ENCODE peak calls at places on chromosomes 2 and 18, in seven cellular contexts. One of them, this sample, is unnamed.

GRCh38 chr2:102736607-102737409 is 25.0 kb upstream of the TMEM182 start:
- DNase-seq in fibroblast of lung: peak
- DNase-seq in sigmoid colon: peak
- DNase-seq in heart left ventricle: peak
- DNase-seq in cardiac muscle cell: peak
- DNase-seq in mammary epithelial cell: peak
- DNase-seq in HCT116: peak
- DNase-seq in this sample: peak

GRCh38 chr2:32711219-32711618 is 83.4 kb downstream of the TTC27 start:
- DNase-seq in cardiac muscle cell: peak
- DNase-seq in mammary epithelial cell: peak
- DNase-seq in fibroblast of lung: peak
- DNase-seq in heart left ventricle: no peak
- DNase-seq in sigmoid colon: no peak
- DNase-seq in HCT116: no peak
- DNase-seq in this sample: no peak

GRCh38 chr2:101223814-101224231 is 28.9 kb upstream of the CNOT11 start:
- DNase-seq in fibroblast of lung: peak
- DNase-seq in cardiac muscle cell: no peak
- DNase-seq in sigmoid colon: no peak
- DNase-seq in heart left ventricle: no peak
- DNase-seq in mammary epithelial cell: no peak
- DNase-seq in HCT116: no peak
- DNase-seq in this sample: no peak

GRCh38 chr2:120660771-120661459 is 74.8 kb upstream of the GLI2 start:
- DNase-seq in mammary epithelial cell: no peak
- DNase-seq in heart left ventricle: no peak
- DNase-seq in HCT116: no peak
- DNase-seq in fibroblast of lung: no peak
- DNase-seq in cardiac muscle cell: peak
- DNase-seq in sigmoid colon: no peak
- DNase-seq in this sample: no peak

GRCh38 chr2:81650048-81650971 is 1345.8 kb upstream of the LRRTM1 start:
- DNase-seq in HCT116: peak
- DNase-seq in fibroblast of lung: peak
- DNase-seq in cardiac muscle cell: peak
- DNase-seq in sigmoid colon: no peak
- DNase-seq in mammary epithelial cell: peak
- DNase-seq in heart left ventricle: no peak
- DNase-seq in this sample: no peak

GRCh38 chr18:41881285-41881684 is 73.7 kb upstream of the PIK3C3 start:
- DNase-seq in sigmoid colon: no peak
- DNase-seq in fibroblast of lung: peak
- DNase-seq in cardiac muscle cell: no peak
- DNase-seq in mammary epithelial cell: peak
- DNase-seq in HCT116: no peak
- DNase-seq in heart left ventricle: no peak
- DNase-seq in this sample: no peak

GRCh38 chr18:36378194-36378593 is 80.7 kb downstream of the FHOD3 start:
- DNase-seq in fibroblast of lung: peak
- DNase-seq in heart left ventricle: no peak
- DNase-seq in mammary epithelial cell: no peak
- DNase-seq in cardiac muscle cell: no peak
- DNase-seq in HCT116: no peak
- DNase-seq in sigmoid colon: no peak
- DNase-seq in this sample: no peak

GRCh38 chr2:207760453-207760852 is 9.3 kb downstream of the FZD5 start:
- DNase-seq in HCT116: no peak
- DNase-seq in cardiac muscle cell: no peak
- DNase-seq in heart left ventricle: no peak
- DNase-seq in sigmoid colon: no peak
- DNase-seq in fibroblast of lung: no peak
- DNase-seq in mammary epithelial cell: no peak
- DNase-seq in this sample: no peak

GRCh38 chr2:19801367-19802087 is 100.3 kb downstream of the TTC32 start:
- DNase-seq in fibroblast of lung: peak
- DNase-seq in heart left ventricle: peak
- DNase-seq in cardiac muscle cell: peak
- DNase-seq in mammary epithelial cell: peak
- DNase-seq in sigmoid colon: peak
- DNase-seq in HCT116: peak
- DNase-seq in this sample: peak

GRCh38 chr18:37577051-37577611 is 11.5 kb upstream of the CELF4 start:
- DNase-seq in sigmoid colon: no peak
- DNase-seq in HCT116: no peak
- DNase-seq in cardiac muscle cell: peak
- DNase-seq in mammary epithelial cell: no peak
- DNase-seq in fibroblast of lung: no peak
- DNase-seq in heart left ventricle: peak
- DNase-seq in this sample: no peak

GRCh38 chr2:235804676-235805075 is 310.8 kb downstream of the AGAP1 start:
- DNase-seq in mammary epithelial cell: no peak
- DNase-seq in HCT116: no peak
- DNase-seq in fibroblast of lung: no peak
- DNase-seq in sigmoid colon: no peak
- DNase-seq in heart left ventricle: no peak
- DNase-seq in cardiac muscle cell: no peak
- DNase-seq in this sample: no peak

GRCh38 chr18:26548144-26549102 is at the start of gene KCTD1:
- DNase-seq in fibroblast of lung: peak
- DNase-seq in HCT116: peak
- DNase-seq in mammary epithelial cell: peak
- DNase-seq in heart left ventricle: peak
- DNase-seq in sigmoid colon: peak
- DNase-seq in cardiac muscle cell: peak
- DNase-seq in this sample: peak

GRCh38 chr2:189402932-189403331 is 38.3 kb upstream of the WDR75 start:
- DNase-seq in cardiac muscle cell: peak
- DNase-seq in HCT116: no peak
- DNase-seq in sigmoid colon: no peak
- DNase-seq in mammary epithelial cell: peak
- DNase-seq in heart left ventricle: no peak
- DNase-seq in fibroblast of lung: peak
- DNase-seq in this sample: no peak

GRCh38 chr18:35707674-35708073 is 126.1 kb downstream of the GALNT1 start:
- DNase-seq in mammary epithelial cell: no peak
- DNase-seq in fibroblast of lung: peak
- DNase-seq in sigmoid colon: no peak
- DNase-seq in heart left ventricle: peak
- DNase-seq in cardiac muscle cell: no peak
- DNase-seq in HCT116: no peak
- DNase-seq in this sample: no peak

GRCh38 chr2:241018051-241018891 is 19.9 kb downstream of the SNED1 start:
- DNase-seq in HCT116: no peak
- DNase-seq in sigmoid colon: peak
- DNase-seq in fibroblast of lung: peak
- DNase-seq in cardiac muscle cell: no peak
- DNase-seq in heart left ventricle: peak
- DNase-seq in mammary epithelial cell: peak
- DNase-seq in this sample: peak

GRCh38 chr2:173999724-174000123 is 34.6 kb upstream of the SP3 start:
- DNase-seq in HCT116: no peak
- DNase-seq in cardiac muscle cell: no peak
- DNase-seq in mammary epithelial cell: no peak
- DNase-seq in fibroblast of lung: no peak
- DNase-seq in heart left ventricle: no peak
- DNase-seq in sigmoid colon: no peak
- DNase-seq in this sample: no peak

GRCh38 chr2:162261032-162261945 is 18.0 kb upstream of the FAP start:
- DNase-seq in sigmoid colon: peak
- DNase-seq in heart left ventricle: peak
- DNase-seq in cardiac muscle cell: peak
- DNase-seq in HCT116: no peak
- DNase-seq in mammary epithelial cell: peak
- DNase-seq in fibroblast of lung: peak
- DNase-seq in this sample: peak

GRCh38 chr18:51802589-51802988 is 537.4 kb upstream of the DCC start:
- DNase-seq in HCT116: no peak
- DNase-seq in cardiac muscle cell: no peak
- DNase-seq in heart left ventricle: no peak
- DNase-seq in sigmoid colon: no peak
- DNase-seq in mammary epithelial cell: no peak
- DNase-seq in fibroblast of lung: no peak
- DNase-seq in this sample: no peak

GRCh38 chr2:231370749-231371429 is 24.6 kb upstream of the B3GNT7 start:
- DNase-seq in fibroblast of lung: no peak
- DNase-seq in sigmoid colon: no peak
- DNase-seq in mammary epithelial cell: no peak
- DNase-seq in heart left ventricle: no peak
- DNase-seq in HCT116: no peak
- DNase-seq in cardiac muscle cell: no peak
- DNase-seq in this sample: no peak

GRCh38 chr18:79853993-79854364 is 56.2 kb downstream of the KCNG2 start:
- DNase-seq in heart left ventricle: no peak
- DNase-seq in fibroblast of lung: no peak
- DNase-seq in HCT116: no peak
- DNase-seq in mammary epithelial cell: no peak
- DNase-seq in sigmoid colon: no peak
- DNase-seq in cardiac muscle cell: no peak
- DNase-seq in this sample: peak

DNA sequence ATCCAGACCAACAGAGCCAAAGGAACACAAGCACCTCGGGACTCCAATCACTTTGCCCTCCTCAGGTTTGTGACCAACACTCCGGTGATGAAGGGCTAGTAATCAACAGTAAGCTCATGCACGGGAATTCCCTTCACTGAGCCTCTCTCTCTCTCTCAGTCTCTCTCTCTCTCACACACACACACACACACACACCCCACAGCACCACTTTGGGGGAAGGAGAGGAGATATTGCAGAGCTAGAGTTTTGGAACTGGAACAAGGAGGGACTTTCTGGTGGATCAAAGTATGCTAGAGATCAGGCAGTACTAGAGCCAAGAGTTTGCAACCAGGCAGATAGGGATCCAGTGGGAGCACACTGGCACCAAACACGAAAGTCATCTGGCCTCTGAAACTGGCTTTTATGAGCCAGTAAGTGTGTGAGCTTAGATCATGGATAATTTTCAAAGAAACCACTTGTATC is 98.7 kb downstream of the ANKRD44 start:
- DNase-seq in cardiac muscle cell: no peak
- DNase-seq in fibroblast of lung: no peak
- DNase-seq in sigmoid colon: no peak
- DNase-seq in heart left ventricle: no peak
- DNase-seq in mammary epithelial cell: no peak
- DNase-seq in HCT116: no peak
- DNase-seq in this sample: no peak
- H3K4me3 ChIP-seq in cardiac muscle cell: no peak
- H3K4me3 ChIP-seq in fibroblast of lung: no peak
- H3K4me3 ChIP-seq in sigmoid colon: no peak
- H3K4me3 ChIP-seq in heart left ventricle: no peak
- H3K4me3 ChIP-seq in mammary epithelial cell: no peak
- H3K4me3 ChIP-seq in HCT116: no peak
- H3K4me3 ChIP-seq in this sample: no peak

GRCh38 chr2:138922973-138923563 is 142.9 kb upstream of the NXPH2 start:
- DNase-seq in fibroblast of lung: peak
- DNase-seq in sigmoid colon: no peak
- DNase-seq in mammary epithelial cell: peak
- DNase-seq in heart left ventricle: no peak
- DNase-seq in cardiac muscle cell: peak
- DNase-seq in HCT116: peak
- DNase-seq in this sample: no peak
- TF ChIP-seq CTCF in fibroblast of lung: peak
- TF ChIP-seq CTCF in sigmoid colon: no peak
- TF ChIP-seq CTCF in mammary epithelial cell: peak
- TF ChIP-seq CTCF in heart left ventricle: no peak
- TF ChIP-seq CTCF in cardiac muscle cell: peak
- TF ChIP-seq CTCF in HCT116: peak
- TF ChIP-seq CTCF in this sample: no peak

GRCh38 chr2:183035298-183035953 is 2.8 kb downstream of the NCKAP1 start:
- DNase-seq in heart left ventricle: no peak
- DNase-seq in mammary epithelial cell: peak
- DNase-seq in cardiac muscle cell: peak
- DNase-seq in sigmoid colon: no peak
- DNase-seq in fibroblast of lung: peak
- DNase-seq in HCT116: no peak
- DNase-seq in this sample: no peak

GRCh38 chr2:183035954-183036669 is 2.1 kb downstream of the NCKAP1 start:
- DNase-seq in heart left ventricle: no peak
- DNase-seq in HCT116: no peak
- DNase-seq in mammary epithelial cell: no peak
- DNase-seq in cardiac muscle cell: no peak
- DNase-seq in sigmoid colon: no peak
- DNase-seq in fibroblast of lung: no peak
- DNase-seq in this sample: no peak

GRCh38 chr2:183037281-183037659 is 987 bp downstream of the NCKAP1 start:
- DNase-seq in cardiac muscle cell: peak
- DNase-seq in HCT116: peak
- DNase-seq in mammary epithelial cell: peak
- DNase-seq in heart left ventricle: no peak
- DNase-seq in sigmoid colon: no peak
- DNase-seq in fibroblast of lung: peak
- DNase-seq in this sample: no peak

GRCh38 chr2:183033951-183034350 is 4.3 kb downstream of the NCKAP1 start:
- DNase-seq in sigmoid colon: no peak
- DNase-seq in fibroblast of lung: no peak
- DNase-seq in mammary epithelial cell: no peak
- DNase-seq in HCT116: no peak
- DNase-seq in cardiac muscle cell: no peak
- DNase-seq in heart left ventricle: no peak
- DNase-seq in this sample: no peak

DNA sequence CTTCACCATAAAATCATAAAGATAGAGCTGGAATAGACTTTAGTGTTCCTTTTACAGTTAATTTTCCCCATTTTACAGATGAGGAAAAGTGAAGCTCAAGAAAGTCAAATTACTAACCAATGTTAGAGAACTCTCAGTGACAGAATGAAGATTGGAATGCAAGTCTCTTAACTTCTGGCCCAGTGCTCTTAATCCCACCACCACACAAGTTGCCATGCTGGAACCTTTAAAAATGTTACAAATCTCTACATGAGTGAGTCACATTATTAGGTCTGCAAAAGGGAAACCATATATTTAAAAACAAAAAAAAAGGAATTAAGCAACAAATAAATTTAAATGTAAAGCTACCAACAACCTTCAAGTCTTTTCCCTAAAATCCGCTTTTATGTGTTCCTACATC is 3.5 kb downstream of the NCKAP1 start:
- DNase-seq in mammary epithelial cell: no peak
- DNase-seq in fibroblast of lung: peak
- DNase-seq in sigmoid colon: no peak
- DNase-seq in cardiac muscle cell: peak
- DNase-seq in heart left ventricle: no peak
- DNase-seq in HCT116: no peak
- DNase-seq in this sample: no peak
- H3K4me3 ChIP-seq in mammary epithelial cell: peak
- H3K4me3 ChIP-seq in fibroblast of lung: peak
- H3K4me3 ChIP-seq in sigmoid colon: no peak
- H3K4me3 ChIP-seq in cardiac muscle cell: peak
- H3K4me3 ChIP-seq in heart left ventricle: no peak
- H3K4me3 ChIP-seq in HCT116: no peak
- H3K4me3 ChIP-seq in this sample: no peak

DNA sequence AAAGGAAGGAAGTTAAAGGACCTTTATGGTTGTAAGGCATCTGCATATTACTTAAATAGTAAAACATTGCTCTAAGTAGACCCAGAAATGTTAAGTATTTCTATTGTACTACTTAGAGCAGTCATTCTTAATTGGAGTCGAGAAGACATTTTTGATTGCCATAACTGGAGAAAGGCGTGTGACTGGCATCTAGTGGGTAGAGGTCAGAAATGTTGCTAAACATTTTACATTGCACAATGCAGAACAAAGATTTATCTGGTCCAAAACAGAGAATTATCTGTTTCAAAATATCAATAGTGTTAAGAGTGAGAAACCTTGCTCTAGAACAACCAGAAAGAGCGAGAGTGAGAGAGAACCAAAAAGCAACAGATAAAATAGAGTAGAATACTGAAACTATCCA is 23.3 kb upstream of the ROCK1 start:
- DNase-seq in cardiac muscle cell: peak
- DNase-seq in heart left ventricle: no peak
- DNase-seq in mammary epithelial cell: peak
- DNase-seq in sigmoid colon: no peak
- DNase-seq in HCT116: no peak
- DNase-seq in fibroblast of lung: peak
- DNase-seq in this sample: no peak
- TF ChIP-seq CTCF in cardiac muscle cell: peak
- TF ChIP-seq CTCF in heart left ventricle: peak
- TF ChIP-seq CTCF in mammary epithelial cell: peak
- TF ChIP-seq CTCF in sigmoid colon: no peak
- TF ChIP-seq CTCF in HCT116: peak
- TF ChIP-seq CTCF in fibroblast of lung: peak
- TF ChIP-seq CTCF in this sample: no peak

This sample was measured in lower leg skin.